ENCODE peak calls at places on chromosomes 12 and 14, in seven cellular contexts. One of them, this sample, is unnamed.

GRCh38 chr12:131928080-131928764 is 854 bp upstream of the PUS1 start:
- DNase-seq in posterior cingulate gyrus: no peak
- DNase-seq in IMR-90: peak; percentile 30
- DNase-seq in GM20000: no peak
- DNase-seq in effector memory CD8-positive, alpha-beta T cell: no peak
- DNase-seq in epithelial cell of esophagus: peak; percentile 19
- DNase-seq in Calu3: no peak
- DNase-seq in this sample: no peak

GRCh38 chr14:57038689-57039088 is 228.4 kb upstream of the OTX2 start:
- DNase-seq in posterior cingulate gyrus: no peak
- DNase-seq in IMR-90: no peak
- DNase-seq in GM20000: no peak
- DNase-seq in effector memory CD8-positive, alpha-beta T cell: no peak
- DNase-seq in epithelial cell of esophagus: no peak
- DNase-seq in Calu3: no peak
- DNase-seq in this sample: no peak

GRCh38 chr12:114904254-114905003 is 220.5 kb upstream of the TBX3 start:
- DNase-seq in posterior cingulate gyrus: no peak
- DNase-seq in IMR-90: peak; percentile 85
- DNase-seq in GM20000: no peak
- DNase-seq in effector memory CD8-positive, alpha-beta T cell: no peak
- DNase-seq in epithelial cell of esophagus: peak; percentile 36
- DNase-seq in Calu3: no peak
- DNase-seq in this sample: no peak

GRCh38 chr14:51780741-51781140 is 79.7 kb upstream of the GNG2 start:
- DNase-seq in posterior cingulate gyrus: no peak
- DNase-seq in IMR-90: peak; percentile 42
- DNase-seq in GM20000: no peak
- DNase-seq in effector memory CD8-positive, alpha-beta T cell: no peak
- DNase-seq in epithelial cell of esophagus: peak; percentile 58
- DNase-seq in Calu3: no peak
- DNase-seq in this sample: no peak

GRCh38 chr12:6944381-6945186 is 762 bp downstream of the C12orf57 start:
- DNase-seq in posterior cingulate gyrus: peak; percentile 93
- DNase-seq in IMR-90: peak; percentile 92
- DNase-seq in GM20000: peak; percentile 83
- DNase-seq in effector memory CD8-positive, alpha-beta T cell: peak; percentile 82
- DNase-seq in epithelial cell of esophagus: peak; percentile 93
- DNase-seq in Calu3: peak; percentile 93
- DNase-seq in this sample: peak; percentile 96

GRCh38 chr14:38143651-38144505 is 63.8 kb upstream of the SSTR1 start:
- DNase-seq in posterior cingulate gyrus: no peak
- DNase-seq in IMR-90: peak; percentile 92
- DNase-seq in GM20000: no peak
- DNase-seq in effector memory CD8-positive, alpha-beta T cell: no peak
- DNase-seq in epithelial cell of esophagus: peak; percentile 7
- DNase-seq in Calu3: no peak
- DNase-seq in this sample: no peak

GRCh38 chr14:63046339-63047268 is 1.3 kb upstream of the KCNH5 start:
- DNase-seq in posterior cingulate gyrus: no peak
- DNase-seq in IMR-90: no peak
- DNase-seq in GM20000: no peak
- DNase-seq in effector memory CD8-positive, alpha-beta T cell: no peak
- DNase-seq in epithelial cell of esophagus: peak; percentile 33
- DNase-seq in Calu3: no peak
- DNase-seq in this sample: no peak

GRCh38 chr14:99393059-99393655 is 87.5 kb downstream of the SETD3 start:
- DNase-seq in posterior cingulate gyrus: no peak
- DNase-seq in IMR-90: peak; percentile 31
- DNase-seq in GM20000: peak; percentile 61
- DNase-seq in effector memory CD8-positive, alpha-beta T cell: no peak
- DNase-seq in epithelial cell of esophagus: peak; percentile 62
- DNase-seq in Calu3: peak; percentile 63
- DNase-seq in this sample: no peak

GRCh38 chr14:92425101-92425500 is 88.5 kb upstream of the RIN3 start:
- DNase-seq in posterior cingulate gyrus: no peak
- DNase-seq in IMR-90: peak; percentile 52
- DNase-seq in GM20000: no peak
- DNase-seq in effector memory CD8-positive, alpha-beta T cell: no peak
- DNase-seq in epithelial cell of esophagus: peak; percentile 71
- DNase-seq in Calu3: no peak
- DNase-seq in this sample: no peak

GRCh38 chr14:36604757-36605505 is 22.5 kb upstream of the NKX2-8 start:
- DNase-seq in posterior cingulate gyrus: no peak
- DNase-seq in IMR-90: peak; percentile 66
- DNase-seq in GM20000: peak; percentile 64
- DNase-seq in effector memory CD8-positive, alpha-beta T cell: peak; percentile 3
- DNase-seq in epithelial cell of esophagus: peak; percentile 80
- DNase-seq in Calu3: peak; percentile 68
- DNase-seq in this sample: no peak

GRCh38 chr12:58541300-58541690 is 379.0 kb downstream of the LRIG3 start:
- DNase-seq in posterior cingulate gyrus: no peak
- DNase-seq in IMR-90: peak; percentile 10
- DNase-seq in GM20000: no peak
- DNase-seq in effector memory CD8-positive, alpha-beta T cell: no peak
- DNase-seq in epithelial cell of esophagus: no peak
- DNase-seq in Calu3: no peak
- DNase-seq in this sample: no peak

GRCh38 chr14:92323031-92323915 is at the start of gene SLC24A4:
- DNase-seq in posterior cingulate gyrus: no peak
- DNase-seq in IMR-90: no peak
- DNase-seq in GM20000: peak; percentile 60
- DNase-seq in effector memory CD8-positive, alpha-beta T cell: no peak
- DNase-seq in epithelial cell of esophagus: peak; percentile 36
- DNase-seq in Calu3: no peak
- DNase-seq in this sample: no peak

GRCh38 chr14:95490727-95491451 is 25.6 kb downstream of the SYNE3 start:
- DNase-seq in posterior cingulate gyrus: no peak
- DNase-seq in IMR-90: no peak
- DNase-seq in GM20000: no peak
- DNase-seq in effector memory CD8-positive, alpha-beta T cell: no peak
- DNase-seq in epithelial cell of esophagus: peak; percentile 68
- DNase-seq in Calu3: no peak
- DNase-seq in this sample: no peak

GRCh38 chr12:49702009-49702408 is 5.2 kb downstream of the FMNL3 start:
- DNase-seq in posterior cingulate gyrus: no peak
- DNase-seq in IMR-90: no peak
- DNase-seq in GM20000: no peak
- DNase-seq in effector memory CD8-positive, alpha-beta T cell: no peak
- DNase-seq in epithelial cell of esophagus: no peak
- DNase-seq in Calu3: no peak
- DNase-seq in this sample: no peak

GRCh38 chr12:94289551-94290312 is 141.4 kb downstream of the PLXNC1 start:
- DNase-seq in posterior cingulate gyrus: no peak
- DNase-seq in IMR-90: peak; percentile 75
- DNase-seq in GM20000: no peak
- DNase-seq in effector memory CD8-positive, alpha-beta T cell: no peak
- DNase-seq in epithelial cell of esophagus: peak; percentile 8
- DNase-seq in Calu3: no peak
- DNase-seq in this sample: no peak

GRCh38 chr12:63846249-63846967 is 1.9 kb downstream of the SRGAP1 start:
- DNase-seq in posterior cingulate gyrus: no peak
- DNase-seq in IMR-90: no peak
- DNase-seq in GM20000: no peak
- DNase-seq in effector memory CD8-positive, alpha-beta T cell: no peak
- DNase-seq in epithelial cell of esophagus: no peak
- DNase-seq in Calu3: peak; percentile 43
- DNase-seq in this sample: no peak

GRCh38 chr12:11719678-11720099 is 70.2 kb downstream of the ETV6 start:
- DNase-seq in posterior cingulate gyrus: no peak
- DNase-seq in IMR-90: peak; percentile 98
- DNase-seq in GM20000: no peak
- DNase-seq in effector memory CD8-positive, alpha-beta T cell: no peak
- DNase-seq in epithelial cell of esophagus: peak; percentile 93
- DNase-seq in Calu3: peak; percentile 40
- DNase-seq in this sample: peak; percentile 68

GRCh38 chr12:52151859-52152783 is 39.7 kb downstream of the KRT80 start:
- DNase-seq in posterior cingulate gyrus: no peak
- DNase-seq in IMR-90: peak; percentile 41
- DNase-seq in GM20000: peak; percentile 84
- DNase-seq in effector memory CD8-positive, alpha-beta T cell: peak; percentile 69
- DNase-seq in epithelial cell of esophagus: peak; percentile 96
- DNase-seq in Calu3: peak; percentile 79
- DNase-seq in this sample: peak; percentile 81

GRCh38 chr12:43501705-43502104 is 50.3 kb downstream of the ADAMTS20 start:
- DNase-seq in posterior cingulate gyrus: no peak
- DNase-seq in IMR-90: peak; percentile 34
- DNase-seq in GM20000: peak; percentile 49
- DNase-seq in effector memory CD8-positive, alpha-beta T cell: no peak
- DNase-seq in epithelial cell of esophagus: peak; percentile 43
- DNase-seq in Calu3: no peak
- DNase-seq in this sample: no peak

GRCh38 chr14:50929506-50929905 is 14.8 kb downstream of the PYGL start:
- DNase-seq in posterior cingulate gyrus: no peak
- DNase-seq in IMR-90: no peak
- DNase-seq in GM20000: no peak
- DNase-seq in effector memory CD8-positive, alpha-beta T cell: no peak
- DNase-seq in epithelial cell of esophagus: no peak
- DNase-seq in Calu3: no peak
- DNase-seq in this sample: no peak

GRCh38 chr14:85516239-85517112 is 13.5 kb upstream of the FLRT2 start:
- DNase-seq in posterior cingulate gyrus: no peak
- DNase-seq in IMR-90: peak; percentile 88
- DNase-seq in GM20000: no peak
- DNase-seq in effector memory CD8-positive, alpha-beta T cell: no peak
- DNase-seq in epithelial cell of esophagus: peak; percentile 80
- DNase-seq in Calu3: no peak
- DNase-seq in this sample: no peak

GRCh38 chr14:100679707-100680438 is 46.8 kb upstream of the DLK1 start:
- DNase-seq in posterior cingulate gyrus: no peak
- DNase-seq in IMR-90: peak; percentile 73
- DNase-seq in GM20000: no peak
- DNase-seq in effector memory CD8-positive, alpha-beta T cell: no peak
- DNase-seq in epithelial cell of esophagus: no peak
- DNase-seq in Calu3: no peak
- DNase-seq in this sample: peak; percentile 84

GRCh38 chr12:59626382-59626781 is 30.6 kb downstream of the SLC16A7 start:
- DNase-seq in posterior cingulate gyrus: no peak
- DNase-seq in IMR-90: peak; percentile 40
- DNase-seq in GM20000: no peak
- DNase-seq in effector memory CD8-positive, alpha-beta T cell: no peak
- DNase-seq in epithelial cell of esophagus: peak; percentile 82
- DNase-seq in Calu3: no peak
- DNase-seq in this sample: no peak

GRCh38 chr14:36517242-36518030 is 2.6 kb downstream of the NKX2-1 start:
- DNase-seq in posterior cingulate gyrus: no peak
- DNase-seq in IMR-90: no peak
- DNase-seq in GM20000: peak; percentile 16
- DNase-seq in effector memory CD8-positive, alpha-beta T cell: no peak
- DNase-seq in epithelial cell of esophagus: no peak
- DNase-seq in Calu3: no peak
- DNase-seq in this sample: no peak

GRCh38 chr14:47674546-47675238 is 713 bp downstream of the MDGA2 start:
- DNase-seq in posterior cingulate gyrus: no peak
- DNase-seq in IMR-90: no peak
- DNase-seq in GM20000: no peak
- DNase-seq in effector memory CD8-positive, alpha-beta T cell: no peak
- DNase-seq in epithelial cell of esophagus: no peak
- DNase-seq in Calu3: no peak
- DNase-seq in this sample: no peak

GRCh38 chr14:68787235-68787727 is 5.6 kb downstream of the ZFP36L1 start:
- DNase-seq in posterior cingulate gyrus: no peak
- DNase-seq in IMR-90: no peak
- DNase-seq in GM20000: no peak
- DNase-seq in effector memory CD8-positive, alpha-beta T cell: no peak
- DNase-seq in epithelial cell of esophagus: peak; percentile 86
- DNase-seq in Calu3: no peak
- DNase-seq in this sample: no peak

GRCh38 chr14:32560213-32560857 is 231.2 kb downstream of the AKAP6 start:
- DNase-seq in posterior cingulate gyrus: no peak
- DNase-seq in IMR-90: peak; percentile 82
- DNase-seq in GM20000: peak; percentile 41
- DNase-seq in effector memory CD8-positive, alpha-beta T cell: no peak
- DNase-seq in epithelial cell of esophagus: peak; percentile 91
- DNase-seq in Calu3: peak; percentile 64
- DNase-seq in this sample: peak; percentile 67

GRCh38 chr14:40629144-40629543 is 977.5 kb upstream of the LRFN5 start:
- DNase-seq in posterior cingulate gyrus: no peak
- DNase-seq in IMR-90: no peak
- DNase-seq in GM20000: no peak
- DNase-seq in effector memory CD8-positive, alpha-beta T cell: no peak
- DNase-seq in epithelial cell of esophagus: no peak
- DNase-seq in Calu3: no peak
- DNase-seq in this sample: no peak

GRCh38 chr12:124972211-124972610 is 16.7 kb downstream of the DHX37 start:
- DNase-seq in posterior cingulate gyrus: no peak
- DNase-seq in IMR-90: no peak
- DNase-seq in GM20000: no peak
- DNase-seq in effector memory CD8-positive, alpha-beta T cell: no peak
- DNase-seq in epithelial cell of esophagus: no peak
- DNase-seq in Calu3: no peak
- DNase-seq in this sample: no peak

GRCh38 chr12:49487605-49488004 is 51.2 kb upstream of the KCNH3 start:
- DNase-seq in posterior cingulate gyrus: no peak
- DNase-seq in IMR-90: no peak
- DNase-seq in GM20000: no peak
- DNase-seq in effector memory CD8-positive, alpha-beta T cell: no peak
- DNase-seq in epithelial cell of esophagus: no peak
- DNase-seq in Calu3: no peak
- DNase-seq in this sample: no peak

GRCh38 chr14:67940894-67941455 is 121.4 kb downstream of the RAD51B start:
- DNase-seq in posterior cingulate gyrus: no peak
- DNase-seq in IMR-90: peak; percentile 83
- DNase-seq in GM20000: no peak
- DNase-seq in effector memory CD8-positive, alpha-beta T cell: no peak
- DNase-seq in epithelial cell of esophagus: no peak
- DNase-seq in Calu3: no peak
- DNase-seq in this sample: no peak

GRCh38 chr12:60152756-60153155 is 556.9 kb downstream of the SLC16A7 start:
- DNase-seq in posterior cingulate gyrus: no peak
- DNase-seq in IMR-90: no peak
- DNase-seq in GM20000: no peak
- DNase-seq in effector memory CD8-positive, alpha-beta T cell: no peak
- DNase-seq in epithelial cell of esophagus: peak; percentile 97
- DNase-seq in Calu3: no peak
- DNase-seq in this sample: no peak

GRCh38 chr12:58528266-58528665 is 392.0 kb downstream of the LRIG3 start:
- DNase-seq in posterior cingulate gyrus: no peak
- DNase-seq in IMR-90: no peak
- DNase-seq in GM20000: no peak
- DNase-seq in effector memory CD8-positive, alpha-beta T cell: no peak
- DNase-seq in epithelial cell of esophagus: no peak
- DNase-seq in Calu3: no peak
- DNase-seq in this sample: no peak

This sample was measured in sciatic nerve.